ENCODE peak calls at places on chromosome 6, in six cellular contexts. One of them, this sample, is unnamed.

GRCh38 chr6:115935361-115935760 is 125.3 kb downstream of the FRK start:
- DNase-seq in heart right ventricle: no peak
- DNase-seq in choroid plexus epithelial cell: no peak
- DNase-seq in breast epithelium: no peak
- DNase-seq in lung: no peak
- DNase-seq in fibroblast of mammary gland: no peak
- DNase-seq in this sample: no peak

GRCh38 chr6:53615633-53616449 is 49.7 kb downstream of the KLHL31 start:
- DNase-seq in heart right ventricle: no peak
- DNase-seq in choroid plexus epithelial cell: peak; percentile 56
- DNase-seq in breast epithelium: no peak
- DNase-seq in lung: no peak
- DNase-seq in fibroblast of mammary gland: peak; percentile 86
- DNase-seq in this sample: no peak

GRCh38 chr6:37314803-37315515 is 38.8 kb upstream of the RNF8 start:
- DNase-seq in heart right ventricle: no peak
- DNase-seq in choroid plexus epithelial cell: peak; percentile 87
- DNase-seq in breast epithelium: no peak
- DNase-seq in lung: no peak
- DNase-seq in fibroblast of mammary gland: peak; percentile 47
- DNase-seq in this sample: peak; percentile 86

GRCh38 chr6:124780621-124781020 is 181.6 kb upstream of the RNF217 start:
- DNase-seq in heart right ventricle: no peak
- DNase-seq in choroid plexus epithelial cell: no peak
- DNase-seq in breast epithelium: no peak
- DNase-seq in lung: no peak
- DNase-seq in fibroblast of mammary gland: peak; percentile 44
- DNase-seq in this sample: no peak

GRCh38 chr6:104312851-104313250 is 546.9 kb downstream of the HACE1 start:
- DNase-seq in heart right ventricle: no peak
- DNase-seq in choroid plexus epithelial cell: no peak
- DNase-seq in breast epithelium: no peak
- DNase-seq in lung: no peak
- DNase-seq in fibroblast of mammary gland: peak; percentile 15
- DNase-seq in this sample: no peak

GRCh38 chr6:2665169-2666070 is 85.3 kb downstream of the MYLK4 start:
- DNase-seq in heart right ventricle: no peak
- DNase-seq in choroid plexus epithelial cell: peak; percentile 79
- DNase-seq in breast epithelium: no peak
- DNase-seq in lung: no peak
- DNase-seq in fibroblast of mammary gland: peak; percentile 6
- DNase-seq in this sample: no peak

GRCh38 chr6:39791850-39792500 is at the start of gene DAAM2:
- DNase-seq in heart right ventricle: peak; percentile 77
- DNase-seq in choroid plexus epithelial cell: peak; percentile 43
- DNase-seq in breast epithelium: no peak
- DNase-seq in lung: peak; percentile 50
- DNase-seq in fibroblast of mammary gland: peak; percentile 29
- DNase-seq in this sample: peak; percentile 74

GRCh38 chr6:36924131-36924530 is 30.4 kb upstream of the PI16 start:
- DNase-seq in heart right ventricle: no peak
- DNase-seq in choroid plexus epithelial cell: peak; percentile 71
- DNase-seq in breast epithelium: no peak
- DNase-seq in lung: no peak
- DNase-seq in fibroblast of mammary gland: peak; percentile 47
- DNase-seq in this sample: peak; percentile 25

GRCh38 chr6:114304304-114304887 is 38.4 kb downstream of the HS3ST5 start:
- DNase-seq in heart right ventricle: no peak
- DNase-seq in choroid plexus epithelial cell: peak; percentile 50
- DNase-seq in breast epithelium: no peak
- DNase-seq in lung: no peak
- DNase-seq in fibroblast of mammary gland: peak; percentile 24
- DNase-seq in this sample: peak; percentile 15

GRCh38 chr6:84688187-84688878 is 76.1 kb downstream of the TBX18 start:
- DNase-seq in heart right ventricle: no peak
- DNase-seq in choroid plexus epithelial cell: peak; percentile 31
- DNase-seq in breast epithelium: no peak
- DNase-seq in lung: no peak
- DNase-seq in fibroblast of mammary gland: peak; percentile 21
- DNase-seq in this sample: no peak

GRCh38 chr6:168865-169455 is 123.3 kb upstream of the DUSP22 start:
- DNase-seq in heart right ventricle: no peak
- DNase-seq in choroid plexus epithelial cell: peak; percentile 71
- DNase-seq in breast epithelium: no peak
- DNase-seq in lung: no peak
- DNase-seq in fibroblast of mammary gland: peak; percentile 62
- DNase-seq in this sample: peak; percentile 65

GRCh38 chr6:99119109-99120031 is 171.6 kb upstream of the FBXL4 start:
- DNase-seq in heart right ventricle: no peak
- DNase-seq in choroid plexus epithelial cell: peak; percentile 66
- DNase-seq in breast epithelium: no peak
- DNase-seq in lung: no peak
- DNase-seq in fibroblast of mammary gland: peak; percentile 48
- DNase-seq in this sample: peak; percentile 40

GRCh38 chr6:104325341-104326172 is 534.2 kb downstream of the HACE1 start:
- DNase-seq in heart right ventricle: no peak
- DNase-seq in choroid plexus epithelial cell: peak; percentile 69
- DNase-seq in breast epithelium: no peak
- DNase-seq in lung: no peak
- DNase-seq in fibroblast of mammary gland: peak; percentile 52
- DNase-seq in this sample: peak; percentile 41

GRCh38 chr6:128487746-128488145 is 32.7 kb downstream of the PTPRK start:
- DNase-seq in heart right ventricle: no peak
- DNase-seq in choroid plexus epithelial cell: peak; percentile 87
- DNase-seq in breast epithelium: no peak
- DNase-seq in lung: no peak
- DNase-seq in fibroblast of mammary gland: peak; percentile 64
- DNase-seq in this sample: peak; percentile 69

GRCh38 chr6:116206231-116206903 is 47.5 kb downstream of the TSPYL4 start:
- DNase-seq in heart right ventricle: no peak
- DNase-seq in choroid plexus epithelial cell: peak; percentile 51
- DNase-seq in breast epithelium: no peak
- DNase-seq in lung: no peak
- DNase-seq in fibroblast of mammary gland: peak; percentile 53
- DNase-seq in this sample: peak; percentile 41

GRCh38 chr6:167717867-167718266 is 108.8 kb upstream of the AFDN start:
- DNase-seq in heart right ventricle: no peak
- DNase-seq in choroid plexus epithelial cell: no peak
- DNase-seq in breast epithelium: no peak
- DNase-seq in lung: no peak
- DNase-seq in fibroblast of mammary gland: no peak
- DNase-seq in this sample: no peak

GRCh38 chr6:10384064-10384317 is 30.9 kb downstream of the TFAP2A start:
- DNase-seq in heart right ventricle: no peak
- DNase-seq in choroid plexus epithelial cell: no peak
- DNase-seq in breast epithelium: no peak
- DNase-seq in lung: no peak
- DNase-seq in fibroblast of mammary gland: no peak
- DNase-seq in this sample: no peak

GRCh38 chr6:163226836-163227485 is 187.6 kb upstream of the QKI start:
- DNase-seq in heart right ventricle: no peak
- DNase-seq in choroid plexus epithelial cell: peak; percentile 74
- DNase-seq in breast epithelium: no peak
- DNase-seq in lung: no peak
- DNase-seq in fibroblast of mammary gland: no peak
- DNase-seq in this sample: no peak

DNA sequence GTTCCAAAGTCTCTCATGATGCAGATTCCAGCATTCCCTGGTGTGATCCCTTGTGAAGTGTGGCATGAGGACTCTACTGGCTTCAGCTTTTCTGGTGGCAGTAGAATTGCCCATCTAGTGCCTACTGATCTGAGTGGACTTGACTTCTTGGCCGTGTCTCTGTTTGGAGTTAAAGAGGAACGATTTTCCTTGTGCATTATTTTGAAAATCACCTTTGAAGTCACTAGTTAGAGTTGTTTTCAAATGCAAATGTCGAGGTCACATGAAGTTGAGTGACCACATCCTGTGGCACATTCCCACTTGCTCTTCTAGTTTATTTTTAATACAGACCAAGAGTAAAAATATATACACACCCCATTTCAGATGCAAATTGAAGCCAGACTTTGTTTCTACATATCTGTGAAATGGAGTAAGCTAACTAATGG is 270.7 kb upstream of the TAB2 start:
- DNase-seq in heart right ventricle: no peak
- DNase-seq in choroid plexus epithelial cell: peak; percentile 54
- DNase-seq in breast epithelium: no peak
- DNase-seq in lung: no peak
- DNase-seq in fibroblast of mammary gland: peak; percentile 34
- DNase-seq in this sample: peak; percentile 25
- H3K4me3 ChIP-seq in heart right ventricle: no peak overlapping the region
- H3K4me3 ChIP-seq in choroid plexus epithelial cell: no peak overlapping the region
- H3K4me3 ChIP-seq in breast epithelium: no peak overlapping the region
- H3K4me3 ChIP-seq in lung: no peak overlapping the region
- H3K4me3 ChIP-seq in fibroblast of mammary gland: no peak overlapping the region
- H3K4me3 ChIP-seq in this sample: no peak overlapping the region

DNA sequence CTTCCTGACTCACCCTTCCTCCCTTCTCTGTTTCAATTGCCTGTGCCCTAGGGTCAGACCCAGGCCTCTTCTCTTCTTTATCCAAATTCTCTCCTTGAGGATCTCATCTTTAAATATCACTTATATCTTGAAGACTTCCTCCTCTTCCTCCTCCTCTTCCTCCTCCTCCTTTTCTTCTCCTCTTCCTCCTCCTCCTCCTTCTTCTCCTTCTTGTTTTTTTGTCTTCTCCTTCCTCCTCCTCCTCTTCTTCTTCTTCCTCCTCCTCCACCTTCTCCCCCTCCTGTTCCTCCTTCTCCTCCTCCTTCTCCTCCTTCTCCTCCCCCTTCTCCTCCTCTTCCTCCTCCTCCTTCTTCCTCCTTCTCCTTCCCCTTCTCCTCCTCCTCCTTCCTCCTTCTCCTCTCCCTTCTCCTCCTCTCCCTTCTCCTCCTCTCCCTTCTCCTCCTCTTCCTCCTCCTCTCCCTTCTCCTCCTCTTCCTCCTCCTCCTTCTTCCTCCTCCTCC is 127.6 kb upstream of the AKIRIN2 start:
- DNase-seq in heart right ventricle: no peak
- DNase-seq in choroid plexus epithelial cell: no peak
- DNase-seq in breast epithelium: no peak
- DNase-seq in lung: no peak
- DNase-seq in fibroblast of mammary gland: no peak
- DNase-seq in this sample: no peak
- H3K4me3 ChIP-seq in heart right ventricle: no peak overlapping the region
- H3K4me3 ChIP-seq in choroid plexus epithelial cell: no peak overlapping the region
- H3K4me3 ChIP-seq in breast epithelium: no peak overlapping the region
- H3K4me3 ChIP-seq in lung: no peak overlapping the region
- H3K4me3 ChIP-seq in fibroblast of mammary gland: no peak overlapping the region
- H3K4me3 ChIP-seq in this sample: no peak overlapping the region

GRCh38 chr6:28765978-28766351 is 157.8 kb downstream of the TRIM27 start:
- DNase-seq in heart right ventricle: no peak
- DNase-seq in choroid plexus epithelial cell: no peak
- DNase-seq in breast epithelium: no peak
- DNase-seq in lung: no peak
- DNase-seq in fibroblast of mammary gland: no peak
- DNase-seq in this sample: no peak
- H3K4me3 ChIP-seq in heart right ventricle: no peak overlapping the region
- H3K4me3 ChIP-seq in choroid plexus epithelial cell: no peak overlapping the region
- H3K4me3 ChIP-seq in breast epithelium: no peak overlapping the region
- H3K4me3 ChIP-seq in lung: no peak overlapping the region
- H3K4me3 ChIP-seq in fibroblast of mammary gland: no peak overlapping the region
- H3K4me3 ChIP-seq in this sample: no peak overlapping the region

GRCh38 chr6:65570340-65570739 is 136.7 kb downstream of the EYS start:
- DNase-seq in heart right ventricle: no peak
- DNase-seq in choroid plexus epithelial cell: peak; percentile 0
- DNase-seq in breast epithelium: no peak
- DNase-seq in lung: no peak
- DNase-seq in fibroblast of mammary gland: no peak
- DNase-seq in this sample: no peak
- H3K4me3 ChIP-seq in heart right ventricle: no peak overlapping the region
- H3K4me3 ChIP-seq in choroid plexus epithelial cell: no peak overlapping the region
- H3K4me3 ChIP-seq in breast epithelium: no peak overlapping the region
- H3K4me3 ChIP-seq in lung: no peak overlapping the region
- H3K4me3 ChIP-seq in fibroblast of mammary gland: no peak overlapping the region
- H3K4me3 ChIP-seq in this sample: no peak overlapping the region

GRCh38 chr6:12289655-12290489 is at the start of gene EDN1:
- DNase-seq in heart right ventricle: peak; percentile 72
- DNase-seq in choroid plexus epithelial cell: peak; percentile 84
- DNase-seq in breast epithelium: peak; percentile 76
- DNase-seq in lung: peak; percentile 80
- DNase-seq in fibroblast of mammary gland: peak; percentile 71
- DNase-seq in this sample: peak; percentile 88
- H3K4me3 ChIP-seq in heart right ventricle: peak within 1 kb of the TSS; percentile 29
- H3K4me3 ChIP-seq in choroid plexus epithelial cell: peak within 1 kb of the TSS; percentile 50
- H3K4me3 ChIP-seq in breast epithelium: peak within 1 kb of the TSS; percentile 54
- H3K4me3 ChIP-seq in lung: peak within 1 kb of the TSS; percentile 52
- H3K4me3 ChIP-seq in fibroblast of mammary gland: peak within 1 kb of the TSS; percentile 66
- H3K4me3 ChIP-seq in this sample: peak within 1 kb of the TSS; percentile 62

This sample was measured in mesenchymal stem cell.